ENCODE peak calls at places on chromosomes 12 and 14, in eight cellular contexts. B is AG09309, I is fibroblast of the aortic adventitia, P is lower leg skin, D is B cell, O is tibial artery, E is Peyer's patch, C is NB4. N is an unnamed sample.

GRCh38 chr12:81136519-81136918 is 58.6 kb downstream of the ACSS3 start:
- DNase-seq in B (no peak), D (no peak), P (no peak), I (no peak), E (no peak), O (no peak), C (no peak), N (no peak)

GRCh38 chr12:96534339-96534738 is 45.0 kb downstream of the CFAP54 start:
- DNase-seq in P (no peak), D (no peak), C (no peak), B (no peak), E (no peak), I (no peak), O (no peak), N (no peak)

GRCh38 chr12:105229446-105229845 is 6.5 kb downstream of the APPL2 start:
- DNase-seq in O (no peak), D (no peak), B (no peak), C (no peak), I (no peak), P (no peak), E (no peak), N (no peak)

GRCh38 chr12:70603044-70603443 is 34.2 kb downstream of the PTPRB start:
- DNase-seq in B (no peak), O (no peak), E (no peak), P (no peak), I (peak), D (no peak), C (no peak), N (no peak)

GRCh38 chr14:74703043-74703442 is 9.8 kb downstream of the AREL1 start:
- DNase-seq in D (no peak), I (no peak), P (no peak), C (no peak), E (no peak), O (no peak), B (no peak), N (no peak)

GRCh38 chr12:54060975-54061778 is 7.5 kb downstream of the HOXC4 start:
- DNase-seq in B (no peak), P (no peak), I (no peak), D (no peak), C (no peak), E (no peak), O (no peak), N (no peak)

GRCh38 chr12:62191747-62192485 is 68.3 kb upstream of the USP15 start:
- DNase-seq in O (no peak), D (peak), E (no peak), P (no peak), I (peak), C (no peak), B (no peak), N (no peak)

GRCh38 chr14:100747021-100747586 is 20.4 kb downstream of the DLK1 start:
- DNase-seq in E (no peak), D (no peak), I (peak), B (peak), O (no peak), P (peak), C (no peak), N (peak)

GRCh38 chr14:57480044-57480443 is 13.6 kb downstream of the CCDC198 start:
- DNase-seq in D (no peak), B (peak), O (no peak), E (no peak), P (no peak), C (no peak), I (no peak), N (no peak)

GRCh38 chr12:66251049-66251448 is 51.2 kb upstream of the HELB start:
- DNase-seq in P (no peak), C (no peak), B (no peak), D (no peak), I (no peak), E (no peak), O (no peak), N (no peak)

GRCh38 chr14:32711103-32711680 is 227.5 kb upstream of the NPAS3 start:
- DNase-seq in I (peak), C (peak), P (peak), E (no peak), O (no peak), D (peak), B (no peak), N (peak)

GRCh38 chr12:47777741-47778558 is 4.9 kb downstream of the SLC48A1 start:
- DNase-seq in B (no peak), C (peak), P (no peak), O (peak), I (no peak), E (no peak), D (no peak), N (no peak)

GRCh38 chr12:72081787-72082186 is 143.1 kb downstream of the TPH2 start:
- DNase-seq in C (no peak), O (no peak), D (no peak), P (no peak), I (peak), B (no peak), E (no peak), N (no peak)

GRCh38 chr12:98440165-98440581 is 75.2 kb upstream of the TMPO start:
- DNase-seq in I (peak), B (peak), C (peak), D (no peak), E (no peak), O (peak), P (peak), N (peak)

GRCh38 chr12:124745891-124746570 is 117.6 kb downstream of the SCARB1 start:
- DNase-seq in E (peak), B (peak), D (no peak), I (peak), P (peak), O (peak), C (peak), N (peak)

GRCh38 chr12:105168006-105168405 is 60.5 kb downstream of the WASHC4 start:
- DNase-seq in B (no peak), P (no peak), D (no peak), I (no peak), O (no peak), E (no peak), C (no peak), N (no peak)

GRCh38 chr12:47995976-47996375 is 8.3 kb downstream of the COL2A1 start:
- DNase-seq in P (no peak), B (peak), D (no peak), C (no peak), E (no peak), O (no peak), I (peak), N (peak)

GRCh38 chr12:76276499-76277151 is 71.6 kb downstream of the BBS10 start:
- DNase-seq in E (no peak), B (no peak), P (no peak), D (no peak), O (no peak), C (no peak), I (no peak), N (no peak)

GRCh38 chr12:105899589-105899988 is 239.2 kb downstream of the NUAK1 start:
- DNase-seq in P (no peak), O (no peak), D (no peak), C (peak), E (no peak), I (no peak), B (no peak), N (no peak)

GRCh38 chr12:19130224-19131019 is 889 bp downstream of the PLEKHA5 start:
- DNase-seq in P (peak), B (no peak), E (no peak), C (peak), D (peak), I (peak), O (peak), N (no peak)

GRCh38 chr12:98745578-98746391 is 100.7 kb downstream of the APAF1 start:
- DNase-seq in I (peak), P (no peak), B (no peak), E (no peak), O (no peak), D (peak), C (no peak), N (no peak)

GRCh38 chr14:77151245-77151644 is 9.7 kb upstream of the ZDHHC22 start:
- DNase-seq in B (no peak), I (no peak), C (peak), P (no peak), E (no peak), O (no peak), D (peak), N (no peak)

GRCh38 chr12:6635375-6635855 is 344 bp downstream of the LPAR5 start:
- DNase-seq in P (no peak), I (no peak), C (peak), O (no peak), D (peak), B (no peak), E (peak), N (no peak)
- TF ChIP-seq CTCF in P (no peak), I (no peak), C (no peak), O (no peak), D (no peak), B (no peak), E (no peak), N (no peak)

GRCh38 chr14:90756755-90757345 is 59.4 kb downstream of the TTC7B start:
- DNase-seq in I (no peak), D (peak), B (no peak), E (no peak), C (peak), O (no peak), P (no peak), N (no peak)
- TF ChIP-seq CTCF in I (no peak), D (no peak), B (no peak), E (no peak), C (peak), O (no peak), P (no peak), N (peak)

DNA sequence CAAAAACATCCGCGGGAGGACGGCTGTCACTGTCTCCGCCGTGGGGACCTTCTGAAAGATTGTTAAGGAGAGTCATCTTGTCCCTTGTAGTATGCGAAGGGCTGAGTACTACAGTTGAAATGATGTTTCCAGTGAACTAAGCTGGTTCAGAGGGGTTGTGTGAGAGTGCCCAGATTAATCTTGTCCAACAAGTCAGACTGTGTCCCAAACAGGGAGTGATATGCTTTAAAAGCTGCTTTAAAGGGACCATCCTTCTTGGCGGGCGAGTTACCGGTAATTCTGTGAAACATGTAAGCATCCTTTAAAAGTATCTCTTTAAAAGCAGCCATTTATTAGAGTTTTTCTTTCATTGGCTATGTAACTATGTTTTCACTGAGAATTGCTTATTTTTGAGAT is 1.1 kb downstream of the WDR20 start:
- DNase-seq in D (no peak), B (no peak), P (no peak), O (no peak), E (no peak), I (peak), C (no peak), N (no peak)
- TF ChIP-seq CTCF in D (no peak), B (no peak), P (no peak), O (no peak), E (no peak), I (no peak), C (no peak), N (no peak)

GRCh38 chr12:52250048-52250990 is 17.3 kb downstream of the KRT7 start:
- DNase-seq in C (no peak), D (no peak), P (no peak), O (no peak), I (no peak), B (no peak), E (no peak), N (no peak)
- TF ChIP-seq CTCF in C (no peak), D (no peak), P (no peak), O (no peak), I (no peak), B (no peak), E (no peak), N (no peak)

DNA sequence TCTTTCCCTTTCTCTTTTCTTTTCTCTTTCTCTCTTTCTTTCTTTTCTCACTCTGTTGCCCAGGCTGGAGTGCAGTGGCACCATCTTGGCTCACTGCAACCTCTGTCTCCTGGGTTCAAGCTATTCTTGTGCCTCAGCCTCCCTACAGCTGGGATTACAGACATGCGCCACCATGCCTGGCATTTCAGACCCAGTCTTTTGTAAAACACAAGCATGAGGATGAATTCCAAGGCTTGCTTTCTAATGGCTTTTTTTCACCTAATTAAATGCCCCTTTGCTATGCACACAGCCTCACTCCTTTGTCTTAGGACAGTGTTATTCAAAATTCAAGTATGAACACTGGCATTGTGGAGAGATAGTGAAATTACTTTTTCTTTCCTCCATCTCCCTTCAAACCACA is 6.0 kb upstream of the SLC38A2 start:
- DNase-seq in B (no peak), E (no peak), P (no peak), I (no peak), D (no peak), C (no peak), O (no peak), N (no peak)
- TF ChIP-seq CTCF in B (no peak), E (no peak), P (no peak), I (no peak), D (no peak), C (no peak), O (no peak), N (no peak)

GRCh38 chr12:114355389-114356088 is 50.4 kb downstream of the TBX5 start:
- DNase-seq in D (no peak), E (no peak), B (no peak), I (no peak), P (no peak), C (peak), O (no peak), N (no peak)
- TF ChIP-seq CTCF in D (no peak), E (no peak), B (peak), I (no peak), P (no peak), C (peak), O (no peak), N (no peak)

GRCh38 chr14:103123634-103124500 is 606 bp downstream of the TNFAIP2 start:
- DNase-seq in O (peak), E (no peak), P (no peak), C (peak), I (peak), B (no peak), D (no peak), N (no peak)
- TF ChIP-seq CTCF in O (peak), E (no peak), P (no peak), C (peak), I (peak), B (peak), D (no peak), N (peak)

DNA sequence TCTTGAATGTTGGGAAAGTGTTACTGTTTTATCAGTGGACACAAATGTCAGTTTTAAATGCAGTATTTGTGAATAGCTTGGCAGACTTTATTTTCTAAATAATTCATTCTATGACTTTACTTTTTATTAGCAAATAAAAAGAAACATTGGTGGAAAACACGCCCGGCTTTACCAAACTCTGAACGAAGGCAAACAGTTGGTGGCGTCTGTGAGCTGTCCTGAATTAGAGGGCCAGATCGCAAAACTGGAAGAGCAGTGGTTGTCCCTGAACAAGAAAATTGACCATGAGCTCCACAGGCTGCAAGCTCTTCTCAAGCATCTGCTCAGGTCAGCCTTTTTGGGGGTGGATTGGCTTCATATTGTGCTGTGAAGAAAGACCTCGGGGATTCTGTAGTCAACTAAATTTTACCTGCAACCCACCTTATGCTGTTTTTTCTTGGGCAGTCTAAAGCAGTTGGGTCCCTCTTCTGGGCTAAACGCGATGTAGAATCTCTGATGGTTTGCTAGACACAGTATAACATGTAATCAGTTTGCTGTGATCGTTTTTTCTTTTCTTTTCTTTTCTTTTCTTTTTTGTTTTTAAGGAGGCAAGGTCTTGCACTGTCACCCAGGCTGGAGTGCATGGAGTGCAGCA is 156.4 kb downstream of the ESR2 start:
- DNase-seq in O (no peak), D (peak), C (peak), B (no peak), P (no peak), I (peak), E (peak), N (no peak)
- TF ChIP-seq CTCF in O (no peak), D (no peak), C (no peak), B (peak), P (no peak), I (no peak), E (no peak), N (peak)

GRCh38 chr12:49367381-49368239 is at the start of gene SPATS2:
- DNase-seq in P (peak), E (peak), D (no peak), B (no peak), O (peak), I (peak), C (no peak), N (no peak)

GRCh38 chr12:49370539-49370938 is 3.3 kb downstream of the SPATS2 start:
- DNase-seq in I (no peak), C (no peak), E (no peak), P (no peak), O (no peak), B (no peak), D (no peak), N (no peak)

GRCh38 chr12:49368240-49368600 is 958 bp downstream of the SPATS2 start:
- DNase-seq in O (no peak), C (no peak), P (no peak), B (no peak), D (no peak), I (no peak), E (no peak), N (no peak)

GRCh38 chr12:49366652-49367380 is 446 bp upstream of the SPATS2 start:
- DNase-seq in I (peak), P (peak), B (peak), C (peak), O (peak), D (peak), E (peak), N (peak)

GRCh38 chr12:49369723-49370145 is 2.5 kb downstream of the SPATS2 start:
- DNase-seq in C (peak), E (peak), I (peak), B (no peak), P (no peak), D (peak), O (no peak), N (no peak)
- TF ChIP-seq CTCF in C (peak), E (peak), I (peak), B (peak), P (no peak), D (peak), O (peak), N (peak)

DNA sequence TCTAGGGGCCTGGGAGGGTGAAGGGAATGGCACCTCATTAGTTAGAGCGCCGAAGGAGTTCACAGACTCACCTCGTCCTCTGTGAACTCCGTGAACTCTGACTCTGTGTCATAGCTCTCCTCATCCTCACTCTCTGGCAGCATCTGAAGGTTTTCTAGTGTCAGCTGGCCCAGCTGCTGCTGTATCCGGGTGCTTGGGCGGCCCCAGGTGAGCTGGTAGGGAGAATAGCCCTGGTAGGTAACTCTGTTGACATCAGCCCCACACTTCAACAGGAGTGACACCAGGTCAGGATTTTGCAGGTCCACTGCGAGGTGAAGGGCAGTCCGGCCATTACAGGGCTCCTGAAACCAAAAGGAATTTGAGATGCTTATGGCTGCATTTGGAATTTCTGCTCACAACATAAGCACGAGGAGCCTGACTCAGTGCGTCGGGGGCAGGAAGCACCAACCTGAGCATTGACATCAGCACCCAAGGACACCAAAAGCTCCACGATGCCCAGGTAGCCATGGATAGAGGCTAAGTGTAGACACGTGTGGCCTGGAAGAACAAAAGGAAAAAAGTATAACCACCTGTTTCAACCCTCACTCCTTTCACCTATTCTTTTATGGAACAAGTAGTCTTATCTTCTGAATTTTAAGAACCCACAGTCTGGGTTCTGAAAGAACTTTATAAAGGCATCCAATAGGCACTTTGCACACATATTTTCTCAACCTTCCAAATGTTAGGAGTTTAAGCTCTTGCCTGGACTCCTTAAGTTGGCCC is 2.0 kb downstream of the NFKBIA start:
- DNase-seq in C (no peak), I (peak), D (peak), P (peak), O (no peak), E (peak), B (no peak), N (no peak)
- TF ChIP-seq CTCF in C (no peak), I (no peak), D (no peak), P (no peak), O (no peak), E (no peak), B (no peak), N (no peak)

N was measured in astrocyte of the cerebellum.